ENCODE peak calls at places on chromosome 18, in nine cellular contexts. One of them, this sample, is unnamed.

GRCh38 chr18:449374-449773 is 51.1 kb downstream of the COLEC12 start:
- DNase-seq in NCI-H446: no peak
- DNase-seq in HuH-7.5: peak; percentile 42
- DNase-seq in GM23248: no peak
- DNase-seq in left colon: no peak
- DNase-seq in A172: no peak
- DNase-seq in left ventricle myocardium inferior: no peak
- DNase-seq in colonic mucosa: no peak
- DNase-seq in NCI-H1092: no peak
- DNase-seq in this sample: peak; percentile 30

GRCh38 chr18:36348331-36348730 is 50.8 kb downstream of the FHOD3 start:
- DNase-seq in NCI-H446: no peak
- DNase-seq in HuH-7.5: no peak
- DNase-seq in GM23248: no peak
- DNase-seq in left colon: no peak
- DNase-seq in A172: no peak
- DNase-seq in left ventricle myocardium inferior: no peak
- DNase-seq in colonic mucosa: no peak
- DNase-seq in NCI-H1092: no peak
- DNase-seq in this sample: no peak

GRCh38 chr18:62710417-62710816 is 4.9 kb upstream of the PHLPP1 start:
- DNase-seq in NCI-H446: no peak
- DNase-seq in HuH-7.5: no peak
- DNase-seq in GM23248: peak; percentile 64
- DNase-seq in left colon: no peak
- DNase-seq in A172: peak; percentile 67
- DNase-seq in left ventricle myocardium inferior: no peak
- DNase-seq in colonic mucosa: no peak
- DNase-seq in NCI-H1092: peak; percentile 68
- DNase-seq in this sample: peak; percentile 34

GRCh38 chr18:3916082-3916481 is 466.1 kb downstream of the TGIF1 start:
- DNase-seq in NCI-H446: peak; percentile 32
- DNase-seq in HuH-7.5: no peak
- DNase-seq in GM23248: no peak
- DNase-seq in left colon: no peak
- DNase-seq in A172: no peak
- DNase-seq in left ventricle myocardium inferior: peak; percentile 22
- DNase-seq in colonic mucosa: no peak
- DNase-seq in NCI-H1092: no peak
- DNase-seq in this sample: no peak

GRCh38 chr18:23032030-23032582 is 99.0 kb downstream of the RBBP8 start:
- DNase-seq in NCI-H446: no peak
- DNase-seq in HuH-7.5: no peak
- DNase-seq in GM23248: peak; percentile 88
- DNase-seq in left colon: no peak
- DNase-seq in A172: peak; percentile 84
- DNase-seq in left ventricle myocardium inferior: no peak
- DNase-seq in colonic mucosa: no peak
- DNase-seq in NCI-H1092: no peak
- DNase-seq in this sample: no peak

GRCh38 chr18:68399721-68400120 is 315.2 kb downstream of the TMX3 start:
- DNase-seq in NCI-H446: no peak
- DNase-seq in HuH-7.5: no peak
- DNase-seq in GM23248: no peak
- DNase-seq in left colon: no peak
- DNase-seq in A172: no peak
- DNase-seq in left ventricle myocardium inferior: no peak
- DNase-seq in colonic mucosa: no peak
- DNase-seq in NCI-H1092: no peak
- DNase-seq in this sample: no peak

GRCh38 chr18:48472610-48473009 is 63.4 kb upstream of the ZBTB7C start:
- DNase-seq in NCI-H446: no peak
- DNase-seq in HuH-7.5: no peak
- DNase-seq in GM23248: peak; percentile 75
- DNase-seq in left colon: no peak
- DNase-seq in A172: no peak
- DNase-seq in left ventricle myocardium inferior: no peak
- DNase-seq in colonic mucosa: no peak
- DNase-seq in NCI-H1092: no peak
- DNase-seq in this sample: no peak

GRCh38 chr18:39425172-39425571 is 1859.6 kb upstream of the CELF4 start:
- DNase-seq in NCI-H446: no peak
- DNase-seq in HuH-7.5: no peak
- DNase-seq in GM23248: no peak
- DNase-seq in left colon: no peak
- DNase-seq in A172: no peak
- DNase-seq in left ventricle myocardium inferior: no peak
- DNase-seq in colonic mucosa: no peak
- DNase-seq in NCI-H1092: no peak
- DNase-seq in this sample: no peak

GRCh38 chr18:8081267-8081666 is 514.2 kb downstream of the PTPRM start:
- DNase-seq in NCI-H446: no peak
- DNase-seq in HuH-7.5: no peak
- DNase-seq in GM23248: no peak
- DNase-seq in left colon: no peak
- DNase-seq in A172: no peak
- DNase-seq in left ventricle myocardium inferior: no peak
- DNase-seq in colonic mucosa: no peak
- DNase-seq in NCI-H1092: no peak
- DNase-seq in this sample: no peak

GRCh38 chr18:27277554-27277953 is 92.4 kb upstream of the CHST9 start:
- DNase-seq in NCI-H446: no peak
- DNase-seq in HuH-7.5: no peak
- DNase-seq in GM23248: no peak
- DNase-seq in left colon: no peak
- DNase-seq in A172: no peak
- DNase-seq in left ventricle myocardium inferior: no peak
- DNase-seq in colonic mucosa: no peak
- DNase-seq in NCI-H1092: no peak
- DNase-seq in this sample: no peak

GRCh38 chr18:62757399-62758010 is 42.2 kb downstream of the PHLPP1 start:
- DNase-seq in NCI-H446: no peak
- DNase-seq in HuH-7.5: no peak
- DNase-seq in GM23248: no peak
- DNase-seq in left colon: no peak
- DNase-seq in A172: no peak
- DNase-seq in left ventricle myocardium inferior: no peak
- DNase-seq in colonic mucosa: peak; percentile 48
- DNase-seq in NCI-H1092: no peak
- DNase-seq in this sample: no peak

GRCh38 chr18:74172697-74173433 is 24.5 kb downstream of the TIMM21 start:
- DNase-seq in NCI-H446: no peak
- DNase-seq in HuH-7.5: no peak
- DNase-seq in GM23248: no peak
- DNase-seq in left colon: no peak
- DNase-seq in A172: no peak
- DNase-seq in left ventricle myocardium inferior: no peak
- DNase-seq in colonic mucosa: no peak
- DNase-seq in NCI-H1092: no peak
- DNase-seq in this sample: no peak

GRCh38 chr18:46345181-46345465 is 240.9 kb downstream of the HAUS1 start:
- DNase-seq in NCI-H446: no peak
- DNase-seq in HuH-7.5: no peak
- DNase-seq in GM23248: no peak
- DNase-seq in left colon: no peak
- DNase-seq in A172: no peak
- DNase-seq in left ventricle myocardium inferior: no peak
- DNase-seq in colonic mucosa: no peak
- DNase-seq in NCI-H1092: no peak
- DNase-seq in this sample: no peak

GRCh38 chr18:45626330-45627203 is 11.3 kb downstream of the SLC14A2 start:
- DNase-seq in NCI-H446: no peak
- DNase-seq in HuH-7.5: no peak
- DNase-seq in GM23248: peak; percentile 69
- DNase-seq in left colon: no peak
- DNase-seq in A172: peak; percentile 71
- DNase-seq in left ventricle myocardium inferior: no peak
- DNase-seq in colonic mucosa: no peak
- DNase-seq in NCI-H1092: no peak
- DNase-seq in this sample: no peak

GRCh38 chr18:50853863-50854271 is 25.1 kb upstream of the ME2 start:
- DNase-seq in NCI-H446: no peak
- DNase-seq in HuH-7.5: no peak
- DNase-seq in GM23248: peak; percentile 87
- DNase-seq in left colon: peak; percentile 45
- DNase-seq in A172: no peak
- DNase-seq in left ventricle myocardium inferior: no peak
- DNase-seq in colonic mucosa: peak; percentile 59
- DNase-seq in NCI-H1092: no peak
- DNase-seq in this sample: no peak

GRCh38 chr18:31268985-31269406 is 49.0 kb upstream of the DSG1 start:
- DNase-seq in NCI-H446: no peak
- DNase-seq in HuH-7.5: no peak
- DNase-seq in GM23248: no peak
- DNase-seq in left colon: no peak
- DNase-seq in A172: no peak
- DNase-seq in left ventricle myocardium inferior: no peak
- DNase-seq in colonic mucosa: peak; percentile 34
- DNase-seq in NCI-H1092: no peak
- DNase-seq in this sample: no peak

GRCh38 chr18:4063545-4063944 is 391.6 kb downstream of the DLGAP1 start:
- DNase-seq in NCI-H446: no peak
- DNase-seq in HuH-7.5: no peak
- DNase-seq in GM23248: no peak
- DNase-seq in left colon: no peak
- DNase-seq in A172: no peak
- DNase-seq in left ventricle myocardium inferior: no peak
- DNase-seq in colonic mucosa: no peak
- DNase-seq in NCI-H1092: no peak
- DNase-seq in this sample: no peak

GRCh38 chr18:46320928-46321855 is 217.0 kb downstream of the HAUS1 start:
- DNase-seq in NCI-H446: no peak
- DNase-seq in HuH-7.5: no peak
- DNase-seq in GM23248: peak; percentile 70
- DNase-seq in left colon: no peak
- DNase-seq in A172: peak; percentile 67
- DNase-seq in left ventricle myocardium inferior: no peak
- DNase-seq in colonic mucosa: no peak
- DNase-seq in NCI-H1092: no peak
- DNase-seq in this sample: no peak

GRCh38 chr18:53941601-53942335 is 282.7 kb downstream of the MBD2 start:
- DNase-seq in NCI-H446: no peak
- DNase-seq in HuH-7.5: no peak
- DNase-seq in GM23248: peak; percentile 26
- DNase-seq in left colon: no peak
- DNase-seq in A172: peak; percentile 11
- DNase-seq in left ventricle myocardium inferior: no peak
- DNase-seq in colonic mucosa: no peak
- DNase-seq in NCI-H1092: no peak
- DNase-seq in this sample: no peak

GRCh38 chr18:69885841-69886531 is 61.7 kb downstream of the CD226 start:
- DNase-seq in NCI-H446: no peak
- DNase-seq in HuH-7.5: peak; percentile 2
- DNase-seq in GM23248: no peak
- DNase-seq in left colon: no peak
- DNase-seq in A172: no peak
- DNase-seq in left ventricle myocardium inferior: no peak
- DNase-seq in colonic mucosa: no peak
- DNase-seq in NCI-H1092: no peak
- DNase-seq in this sample: no peak

GRCh38 chr18:62715829-62716678 is 713 bp downstream of the PHLPP1 start:
- DNase-seq in NCI-H446: no peak
- DNase-seq in HuH-7.5: peak; percentile 43
- DNase-seq in GM23248: peak; percentile 85
- DNase-seq in left colon: peak; percentile 76
- DNase-seq in A172: peak; percentile 12
- DNase-seq in left ventricle myocardium inferior: peak; percentile 57
- DNase-seq in colonic mucosa: peak; percentile 57
- DNase-seq in NCI-H1092: peak; percentile 47
- DNase-seq in this sample: peak; percentile 46

GRCh38 chr18:76588591-76589303 is 93.7 kb upstream of the ZNF516 start:
- DNase-seq in NCI-H446: no peak
- DNase-seq in HuH-7.5: no peak
- DNase-seq in GM23248: peak; percentile 36
- DNase-seq in left colon: no peak
- DNase-seq in A172: no peak
- DNase-seq in left ventricle myocardium inferior: no peak
- DNase-seq in colonic mucosa: no peak
- DNase-seq in NCI-H1092: no peak
- DNase-seq in this sample: no peak

GRCh38 chr18:78196280-78196679 is 783.3 kb upstream of the SALL3 start:
- DNase-seq in NCI-H446: no peak
- DNase-seq in HuH-7.5: no peak
- DNase-seq in GM23248: no peak
- DNase-seq in left colon: no peak
- DNase-seq in A172: no peak
- DNase-seq in left ventricle myocardium inferior: no peak
- DNase-seq in colonic mucosa: no peak
- DNase-seq in NCI-H1092: no peak
- DNase-seq in this sample: no peak

GRCh38 chr18:69774831-69775230 is 172.8 kb downstream of the CD226 start:
- DNase-seq in NCI-H446: no peak
- DNase-seq in HuH-7.5: no peak
- DNase-seq in GM23248: peak; percentile 28
- DNase-seq in left colon: no peak
- DNase-seq in A172: no peak
- DNase-seq in left ventricle myocardium inferior: no peak
- DNase-seq in colonic mucosa: no peak
- DNase-seq in NCI-H1092: no peak
- DNase-seq in this sample: no peak